ENCODE peak calls at places on chromosomes 7 and 10, in seven cellular contexts. O is HAP-1, U is lower lobe of right lung, K is heart left ventricle, A is BE2C, T is MM.1S, D is stomach. I is an unnamed sample.

GRCh38 chr7:97017197-97018125 is 7.2 kb downstream of the DLX5 start:
- DNase-seq in D (no peak), O (no peak), A (no peak), U (no peak), K (no peak), T (no peak), I (no peak)

GRCh38 chr7:149422914-149423285 is 38.0 kb downstream of the ZNF777 start:
- DNase-seq in U (peak), O (no peak), A (no peak), T (no peak), K (no peak), D (peak), I (no peak)

GRCh38 chr10:10830316-10831061 is 187.2 kb upstream of the CELF2 start:
- DNase-seq in T (no peak), U (no peak), A (no peak), O (no peak), K (no peak), D (no peak), I (no peak)

GRCh38 chr7:132464740-132465139 is 111.5 kb downstream of the PLXNA4 start:
- DNase-seq in U (no peak), T (no peak), K (peak), O (no peak), D (no peak), A (no peak), I (no peak)

GRCh38 chr7:104794154-104794553 is 219.9 kb upstream of the KMT2E start:
- DNase-seq in D (no peak), O (no peak), K (no peak), T (no peak), A (no peak), U (no peak), I (no peak)

GRCh38 chr7:149310113-149310836 is 48.3 kb downstream of the ZNF783 start:
- DNase-seq in D (no peak), O (no peak), T (peak), A (peak), U (no peak), K (no peak), I (peak)

GRCh38 chr10:19154375-19154774 is 105.8 kb downstream of the MALRD1 start:
- DNase-seq in T (no peak), D (no peak), A (no peak), O (no peak), U (no peak), K (no peak), I (no peak)

GRCh38 chr7:40640566-40640965 is 505.8 kb downstream of the SUGCT start:
- DNase-seq in T (no peak), A (peak), D (no peak), K (no peak), U (no peak), O (no peak), I (no peak)

GRCh38 chr10:50855015-50855414 is 30.4 kb downstream of the A1CF start:
- DNase-seq in O (no peak), U (no peak), D (no peak), K (no peak), T (no peak), A (no peak), I (no peak)

GRCh38 chr10:73841526-73842285 is 30.3 kb upstream of the NDST2 start:
- DNase-seq in A (no peak), O (no peak), K (no peak), U (no peak), D (no peak), T (no peak), I (no peak)

GRCh38 chr10:44862917-44863316 is 48.2 kb upstream of the TMEM72 start:
- DNase-seq in O (no peak), A (no peak), D (no peak), U (no peak), K (no peak), T (no peak), I (no peak)

GRCh38 chr10:118918116-118918515 is 111.4 kb upstream of the NANOS1 start:
- DNase-seq in O (peak), U (no peak), T (no peak), A (no peak), K (no peak), D (no peak), I (no peak)

GRCh38 chr10:218753-219152 is 83.5 kb downstream of the ZMYND11 start:
- DNase-seq in D (no peak), U (no peak), T (no peak), A (no peak), K (no peak), O (no peak), I (no peak)

GRCh38 chr7:81268551-81268950 is 349.7 kb upstream of the SEMA3C start:
- DNase-seq in T (no peak), O (no peak), A (no peak), K (no peak), D (no peak), U (no peak), I (no peak)

GRCh38 chr7:12715372-12716133 is 28.1 kb downstream of the ARL4A start:
- DNase-seq in K (peak), T (no peak), D (peak), U (peak), A (no peak), O (peak), I (peak)

GRCh38 chr7:130112078-130112477 is 41.7 kb downstream of the KLHDC10 start:
- DNase-seq in K (no peak), D (no peak), O (no peak), T (no peak), U (no peak), A (no peak), I (no peak)

GRCh38 chr10:103480521-103480920 is 1.5 kb upstream of the CALHM3 start:
- DNase-seq in U (no peak), T (no peak), K (no peak), A (no peak), D (no peak), O (no peak), I (no peak)

GRCh38 chr7:64849250-64849923 is 53.7 kb upstream of the ZNF273 start:
- DNase-seq in K (no peak), D (no peak), U (no peak), A (peak), O (peak), T (no peak), I (peak)

GRCh38 chr10:5692476-5693358 is 8.1 kb downstream of the TASOR2 start:
- DNase-seq in T (no peak), D (peak), U (peak), O (peak), A (peak), K (peak), I (no peak)

GRCh38 chr7:100516135-100516812 is 22.7 kb upstream of the AGFG2 start:
- DNase-seq in U (no peak), K (peak), O (no peak), A (no peak), D (peak), T (peak), I (peak)

GRCh38 chr10:103626178-103626577 is 132.7 kb downstream of the NEURL1 start:
- DNase-seq in A (no peak), O (no peak), D (no peak), T (no peak), K (no peak), U (no peak), I (no peak)

GRCh38 chr7:235576-236395 is 43.4 kb downstream of the FAM20C start:
- DNase-seq in K (peak), O (no peak), A (no peak), U (peak), T (no peak), D (peak), I (no peak)

GRCh38 chr7:74365320-74366022 is 76.3 kb downstream of the CLIP2 start:
- DNase-seq in T (peak), A (peak), K (peak), D (no peak), O (peak), U (no peak), I (peak)

GRCh38 chr7:7554021-7554432 is 12.7 kb upstream of the MIOS start:
- DNase-seq in K (no peak), T (no peak), O (no peak), D (no peak), U (no peak), A (no peak), I (no peak)

GRCh38 chr7:81833401-81833800 is 63.6 kb upstream of the HGF start:
- DNase-seq in T (peak), A (no peak), O (no peak), U (no peak), K (no peak), D (no peak), I (no peak)

GRCh38 chr7:131843862-131844261 is 287.4 kb upstream of the PODXL start:
- DNase-seq in K (peak), D (no peak), T (no peak), A (peak), U (no peak), O (no peak), I (no peak)

GRCh38 chr7:38127216-38128207 is 50.5 kb upstream of the STARD3NL start:
- DNase-seq in T (no peak), A (no peak), O (no peak), D (no peak), K (no peak), U (no peak), I (no peak)

DNA sequence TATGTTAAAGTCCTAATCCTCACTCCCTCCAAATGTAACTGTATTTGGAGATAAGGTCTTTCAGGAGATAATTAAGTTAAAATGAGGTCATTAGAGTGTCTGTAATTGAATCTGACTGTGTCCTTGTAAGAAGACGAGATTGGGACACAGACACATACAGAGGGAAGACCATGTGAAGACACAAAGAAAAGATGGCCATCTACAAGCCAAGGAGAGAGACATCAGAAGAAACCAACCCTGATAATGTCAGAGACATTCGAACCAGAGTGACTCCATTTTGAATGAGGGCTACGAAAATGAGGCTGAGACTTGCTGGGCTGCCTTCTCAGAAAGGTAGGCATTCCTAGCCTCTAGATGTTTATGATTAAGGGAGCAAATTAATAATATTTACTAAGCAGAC is 542 bp upstream of the SAMD9L start:
- DNase-seq in A (no peak), U (no peak), K (no peak), D (no peak), T (no peak), O (no peak), I (no peak)
- H3K4me3 ChIP-seq in A (no peak), U (peak), K (peak), D (peak), T (no peak), O (no peak), I (no peak)

GRCh38 chr10:132517951-132518521 is 19.6 kb upstream of the INPP5A start:
- DNase-seq in T (no peak), O (peak), D (no peak), U (peak), A (no peak), K (peak), I (no peak)

GRCh38 chr10:132518572-132519381 is 18.8 kb upstream of the INPP5A start:
- DNase-seq in T (no peak), A (no peak), K (peak), D (peak), U (peak), O (peak), I (no peak)

GRCh38 chr10:132515811-132516726 is 21.5 kb upstream of the INPP5A start:
- DNase-seq in A (no peak), D (peak), U (peak), T (no peak), K (no peak), O (peak), I (no peak)

GRCh38 chr10:132514841-132515521 is 22.6 kb upstream of the INPP5A start:
- DNase-seq in A (no peak), O (peak), D (peak), U (no peak), T (no peak), K (no peak), I (no peak)

DNA sequence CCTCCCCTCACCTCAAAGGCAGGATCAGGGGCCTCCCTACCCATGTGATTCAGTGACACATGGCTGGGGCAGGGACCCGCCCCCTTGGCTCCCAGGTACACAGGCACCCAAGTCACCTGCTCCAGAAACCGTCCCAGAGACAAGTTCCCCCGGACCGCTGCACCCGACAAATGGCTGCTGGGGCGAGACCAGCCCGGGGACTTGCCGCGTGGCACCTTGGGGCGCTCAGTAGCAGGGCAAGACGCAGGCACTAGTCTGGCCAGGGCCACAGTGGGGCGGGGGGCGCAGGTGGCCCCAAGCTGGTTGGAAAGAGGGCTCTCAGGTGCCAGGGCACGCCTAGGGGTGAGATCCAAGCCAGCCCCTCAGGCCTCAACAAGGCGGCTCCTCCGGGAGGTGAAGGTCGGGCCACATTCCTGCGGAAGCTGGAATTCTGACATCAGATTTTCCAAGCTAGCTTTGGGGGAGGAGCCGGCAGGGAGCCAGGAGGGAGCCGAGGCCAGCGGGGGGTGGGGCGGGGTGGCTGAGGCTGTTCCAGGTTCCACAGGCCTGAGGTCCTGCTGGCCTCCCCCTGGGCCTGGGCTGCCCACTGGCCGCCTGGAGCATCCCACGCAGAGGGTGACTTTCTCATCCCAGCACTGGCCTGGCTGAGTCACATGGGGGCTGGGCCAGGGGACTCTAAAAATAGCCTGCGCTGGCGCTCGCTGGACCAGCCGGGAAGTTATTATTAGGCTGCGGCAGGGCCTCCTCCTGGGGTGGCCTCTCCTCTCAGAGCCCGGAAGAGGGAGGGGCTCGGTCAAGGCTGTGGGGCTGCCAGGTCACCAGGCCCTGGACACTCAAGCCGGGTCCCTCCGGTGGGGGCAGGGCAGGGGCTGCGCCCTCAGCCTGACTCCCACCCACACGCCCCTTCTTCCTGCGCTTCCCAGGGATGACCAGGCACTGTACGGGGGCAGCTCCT is 20.5 kb upstream of the INPP5A start:
- DNase-seq in U (peak), O (peak), D (peak), A (peak), K (peak), T (no peak), I (no peak)
- H3K4me3 ChIP-seq in U (peak), O (peak), D (no peak), A (no peak), K (peak), T (no peak), I (no peak)

DNA sequence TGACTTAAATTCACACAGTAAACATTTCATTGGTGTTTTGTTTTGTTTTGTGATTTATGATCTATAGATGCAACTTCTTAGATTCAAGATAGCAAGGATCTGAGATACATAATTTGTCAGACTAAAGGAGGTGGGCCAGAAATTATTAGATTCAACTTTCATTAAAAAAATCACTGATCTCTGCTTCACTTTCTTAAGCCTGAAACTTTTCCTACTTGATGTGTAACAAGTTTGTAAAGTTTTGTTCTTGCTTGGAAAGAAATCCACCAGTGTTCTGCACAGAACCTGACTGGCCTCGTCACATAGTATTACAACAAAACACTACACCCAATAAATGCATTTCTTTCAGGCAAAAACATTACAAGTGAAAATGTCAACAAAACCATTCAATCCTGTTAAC is 12.4 kb downstream of the SKIDA1 start:
- DNase-seq in K (no peak), T (no peak), U (no peak), O (no peak), D (no peak), A (no peak), I (no peak)
- H3K4me3 ChIP-seq in K (no peak), T (no peak), U (no peak), O (no peak), D (no peak), A (no peak), I (no peak)

GRCh38 chr10:88108115-88108610 is 244.7 kb downstream of the PTEN start:
- DNase-seq in K (no peak), O (no peak), T (peak), A (no peak), D (no peak), U (no peak), I (peak)
- H3K4me3 ChIP-seq in K (no peak), O (no peak), T (no peak), A (no peak), D (no peak), U (no peak), I (no peak)

GRCh38 chr7:47327306-47327697 is 254.6 kb downstream of the TNS3 start:
- DNase-seq in A (no peak), O (no peak), U (no peak), T (no peak), K (no peak), D (no peak), I (no peak)
- H3K4me3 ChIP-seq in A (no peak), O (peak), U (peak), T (no peak), K (peak), D (peak), I (no peak)

GRCh38 chr7:135977742-135978066 is 545 bp upstream of the MTPN start:
- DNase-seq in A (no peak), K (no peak), O (no peak), T (no peak), D (no peak), U (no peak), I (no peak)

GRCh38 chr7:135980665-135981180 is 3.6 kb upstream of the MTPN start:
- DNase-seq in D (peak), A (no peak), U (peak), T (peak), K (no peak), O (no peak), I (peak)

GRCh38 chr7:135978624-135979023 is 1.5 kb upstream of the MTPN start:
- DNase-seq in O (no peak), K (no peak), T (no peak), A (no peak), U (no peak), D (no peak), I (no peak)

GRCh38 chr7:135981958-135982646 is 4.9 kb upstream of the MTPN start:
- DNase-seq in U (no peak), D (no peak), T (no peak), K (no peak), O (no peak), A (no peak), I (no peak)

GRCh38 chr7:135979674-135980660 is 2.8 kb upstream of the MTPN start:
- DNase-seq in K (peak), T (no peak), O (no peak), A (no peak), U (no peak), D (no peak), I (no peak)
- H3K4me3 ChIP-seq in K (peak), T (peak), O (no peak), A (no peak), U (peak), D (no peak), I (peak)

GRCh38 chr10:71637305-71637704 is 82.3 kb downstream of the C10orf105 start:
- DNase-seq in A (no peak), T (no peak), U (no peak), O (no peak), K (no peak), D (no peak), I (no peak)

GRCh38 chr10:71641449-71641848 is 78.1 kb downstream of the C10orf105 start:
- DNase-seq in D (no peak), K (no peak), T (no peak), O (no peak), U (no peak), A (no peak), I (no peak)

GRCh38 chr10:71638087-71638576 is 81.4 kb downstream of the C10orf105 start:
- DNase-seq in A (no peak), O (no peak), T (no peak), U (peak), D (peak), K (no peak), I (no peak)

GRCh38 chr10:71638577-71639411 is 80.8 kb downstream of the C10orf105 start:
- DNase-seq in T (no peak), D (peak), K (no peak), U (peak), A (peak), O (no peak), I (no peak)

GRCh38 chr10:71639412-71639719 is 80.2 kb downstream of the C10orf105 start:
- DNase-seq in D (no peak), K (no peak), U (no peak), A (no peak), O (no peak), T (no peak), I (no peak)
- H3K4me3 ChIP-seq in D (no peak), K (no peak), U (no peak), A (no peak), O (no peak), T (no peak), I (no peak)

GRCh38 chr7:143385891-143386781 is 5.0 kb downstream of the ZYX start:
- DNase-seq in A (peak), O (no peak), D (no peak), U (peak), T (no peak), K (no peak), I (peak)
- H3K4me3 ChIP-seq in A (no peak), O (no peak), D (peak), U (peak), T (no peak), K (peak), I (peak)